ENCODE peak calls at places on chromosome 5, in seven cellular contexts. X is AG09309; S is HFFc6; M is tibial artery; N is epithelial cell of esophagus; V is CD4-positive, alpha-beta T cell; P is HCT116. G is an unnamed sample.

GRCh38 chr5:128644863-128645262 is 106.8 kb upstream of the FBN2 start:
- DNase-seq in X (peak; percentile 45), S (peak; percentile 77), M (no peak), N (peak; percentile 21), V (no peak), P (no peak), G (no peak)

GRCh38 chr5:132849347-132849746 is 16.9 kb downstream of the GDF9 start:
- DNase-seq in X (no peak), S (no peak), M (no peak), N (no peak), V (no peak), P (no peak), G (no peak)

GRCh38 chr5:160293901-160294561 is 18.3 kb downstream of the CCNJL start:
- DNase-seq in X (no peak), S (no peak), M (no peak), N (peak; percentile 33), V (no peak), P (no peak), G (no peak)

GRCh38 chr5:170681013-170681433 is 102.5 kb upstream of the GABRP start:
- DNase-seq in X (no peak), S (no peak), M (no peak), N (peak; percentile 53), V (no peak), P (no peak), G (no peak)

GRCh38 chr5:55407059-55407684 is 99.4 kb downstream of the MTREX start:
- DNase-seq in X (peak; percentile 20), S (peak; percentile 46), M (no peak), N (peak; percentile 60), V (no peak), P (peak; percentile 22), G (no peak)

GRCh38 chr5:113345261-113345940 is 89.4 kb downstream of the TSSK1B start:
- DNase-seq in X (no peak), S (peak; percentile 54), M (no peak), N (peak; percentile 89), V (no peak), P (no peak), G (no peak)

GRCh38 chr5:127290946-127291763 is 559 bp downstream of the MEGF10 start:
- DNase-seq in X (no peak), S (no peak), M (no peak), N (no peak), V (no peak), P (no peak), G (no peak)

GRCh38 chr5:69238760-69239251 is 4.1 kb downstream of the CDK7 start:
- DNase-seq in X (peak; percentile 40), S (peak; percentile 88), M (no peak), N (peak; percentile 86), V (no peak), P (peak; percentile 71), G (no peak)

GRCh38 chr5:143284002-143284401 is 119.5 kb downstream of the NR3C1 start:
- DNase-seq in X (no peak), S (no peak), M (no peak), N (no peak), V (no peak), P (no peak), G (no peak)

GRCh38 chr5:108093186-108093585 is 288.7 kb downstream of the FBXL17 start:
- DNase-seq in X (no peak), S (no peak), M (no peak), N (peak; percentile 10), V (no peak), P (peak; percentile 6), G (no peak)

GRCh38 chr5:54259090-54259489 is 51.3 kb downstream of the ARL15 start:
- DNase-seq in X (no peak), S (peak; percentile 16), M (no peak), N (peak; percentile 27), V (no peak), P (no peak), G (no peak)

GRCh38 chr5:51961154-51961562 is 577.9 kb downstream of the ISL1 start:
- DNase-seq in X (no peak), S (no peak), M (no peak), N (no peak), V (no peak), P (no peak), G (no peak)
- TF ChIP-seq CTCF in X (no peak), S (peak; percentile 23), M (no peak), N (no peak), V (no peak), P (no peak), G (no peak)

GRCh38 chr5:28779161-28779754 is 1740.9 kb upstream of the CDH9 start:
- DNase-seq in X (no peak), S (no peak), M (no peak), N (peak; percentile 46), V (no peak), P (no peak), G (no peak)
- TF ChIP-seq CTCF in X (no peak), S (no peak), M (no peak), N (peak; percentile 66), V (no peak), P (no peak), G (no peak)

GRCh38 chr5:174046558-174046957 is 1.1 kb downstream of the NSG2 start:
- DNase-seq in X (no peak), S (no peak), M (no peak), N (no peak), V (no peak), P (no peak), G (no peak)

GRCh38 chr5:174045470-174046025 is at the start of gene NSG2:
- DNase-seq in X (peak; percentile 71), S (peak; percentile 23), M (no peak), N (peak; percentile 68), V (no peak), P (peak; percentile 86), G (no peak)

GRCh38 chr5:174044451-174044850 is 1.1 kb upstream of the NSG2 start:
- DNase-seq in X (no peak), S (no peak), M (no peak), N (no peak), V (no peak), P (no peak), G (no peak)

GRCh38 chr5:174044855-174045254 is 651 bp upstream of the NSG2 start:
- DNase-seq in X (no peak), S (no peak), M (no peak), N (no peak), V (no peak), P (no peak), G (no peak)

GRCh38 chr5:174047472-174047871 is 2.0 kb downstream of the NSG2 start:
- DNase-seq in X (no peak), S (no peak), M (no peak), N (no peak), V (no peak), P (no peak), G (no peak)
- TF ChIP-seq CTCF in X (no peak), S (no peak), M (no peak), N (no peak), V (no peak), P (no peak), G (no peak)

GRCh38 chr5:140823475-140823874 is 2.1 kb downstream of the PCDHA5 start:
- DNase-seq in X (no peak), S (no peak), M (no peak), N (no peak), V (no peak), P (no peak), G (no peak)

GRCh38 chr5:140822281-140822629 is 842 bp downstream of the PCDHA5 start:
- DNase-seq in X (no peak), S (no peak), M (no peak), N (no peak), V (no peak), P (no peak), G (no peak)

DNA sequence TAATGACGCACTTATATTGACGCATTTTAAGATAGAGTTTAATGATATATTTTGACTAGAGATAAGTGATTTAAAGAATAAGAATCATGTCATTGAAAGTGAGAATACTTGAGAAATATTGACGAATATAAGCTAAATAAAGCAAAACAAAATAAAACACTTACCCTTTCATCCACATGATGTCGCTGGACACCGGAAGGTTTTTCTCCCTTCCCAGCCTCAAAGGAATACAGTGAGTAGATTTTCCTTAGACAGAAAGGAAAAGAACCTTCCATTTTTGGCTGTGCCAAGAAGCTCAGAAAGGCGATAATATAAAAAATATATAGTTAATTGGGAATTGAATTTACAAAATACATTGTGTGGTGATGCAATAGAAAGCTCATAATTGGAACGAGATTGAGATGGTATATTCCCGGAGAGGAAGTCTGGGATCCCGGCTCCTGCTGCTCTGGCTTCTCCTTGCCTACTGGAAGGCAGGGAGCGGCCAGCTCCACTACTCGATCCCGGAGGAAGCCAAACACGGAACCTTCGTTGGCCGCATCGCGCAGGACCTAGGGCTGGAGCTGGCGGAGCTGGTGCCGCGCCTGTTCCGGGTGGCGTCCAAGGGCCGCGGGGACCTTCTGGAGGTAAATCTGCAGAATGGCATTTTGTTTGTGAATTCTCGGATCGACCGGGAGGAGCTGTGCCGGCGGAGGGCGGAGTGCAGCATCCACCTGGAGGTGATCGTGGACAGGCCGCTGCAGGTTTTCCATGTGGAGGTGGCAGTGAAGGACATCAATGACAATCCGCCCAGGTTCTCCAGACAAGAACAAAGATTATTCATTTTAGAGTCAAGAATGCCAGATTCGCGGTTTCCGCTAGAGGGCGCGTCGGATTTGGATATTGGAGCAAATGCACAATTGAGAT is at the start of gene PCDHA5:
- DNase-seq in X (no peak), S (no peak), M (no peak), N (peak; percentile 33), V (no peak), P (no peak), G (no peak)
- TF ChIP-seq CTCF in X (peak; percentile 63), S (peak; percentile 72), M (no peak), N (peak; percentile 45), V (no peak), P (peak; percentile 37), G (peak; percentile 20)

G was measured in CD14-positive monocyte.